ENCODE peak calls at places on chromosomes 3 and 15, in six cellular contexts. S is NCI-H510A; F is naive thymus-derived CD8-positive, alpha-beta T cell; H is NCI-H748 treated with DMSO at 0.1 percent for 48 hours; P is AG08396; G is skeletal muscle cell. D is an unnamed sample.

GRCh38 chr3:64475037-64475436 is 212.8 kb downstream of the ADAMTS9 start:
- DNase-seq in S (no peak), F (no peak), H (no peak), P (no peak), G (no peak), D (no peak)

GRCh38 chr15:69064649-69065048 is 50.2 kb downstream of the NOX5 start:
- DNase-seq in S (no peak), F (no peak), H (no peak), P (no peak), G (no peak), D (no peak)

GRCh38 chr3:55720614-55721013 is 233.5 kb upstream of the WNT5A start:
- DNase-seq in S (no peak), F (no peak), H (no peak), P (peak), G (no peak), D (no peak)

GRCh38 chr3:52248165-52248541 is 2.6 kb downstream of the PPM1M start:
- DNase-seq in S (no peak), F (no peak), H (no peak), P (no peak), G (no peak), D (no peak)

GRCh38 chr3:143121240-143122088 is 1.9 kb downstream of the CHST2 start:
- DNase-seq in S (no peak), F (peak), H (no peak), P (peak), G (peak), D (no peak)

GRCh38 chr3:114527036-114527644 is 233.3 kb downstream of the TIGIT start:
- DNase-seq in S (no peak), F (no peak), H (no peak), P (peak), G (no peak), D (no peak)

GRCh38 chr3:136042608-136043221 is 77.2 kb downstream of the PPP2R3A start:
- DNase-seq in S (no peak), F (no peak), H (peak), P (peak), G (peak), D (no peak)

GRCh38 chr3:189908646-189909045 is 212.1 kb downstream of the P3H2 start:
- DNase-seq in S (no peak), F (no peak), H (no peak), P (peak), G (no peak), D (no peak)

GRCh38 chr3:42653560-42654330 is at the start of gene ZBTB47:
- DNase-seq in S (no peak), F (no peak), H (no peak), P (peak), G (no peak), D (peak)

GRCh38 chr15:57878573-57878972 is 172.1 kb downstream of the POLR2M start:
- DNase-seq in S (no peak), F (no peak), H (no peak), P (no peak), G (peak), D (no peak)

GRCh38 chr3:106345353-106346027 is 476.7 kb upstream of the CBLB start:
- DNase-seq in S (no peak), F (no peak), H (no peak), P (peak), G (peak), D (no peak)

GRCh38 chr3:49171775-49172500 is 540 bp downstream of the KLHDC8B start:
- DNase-seq in S (no peak), F (no peak), H (no peak), P (peak), G (no peak), D (no peak)

GRCh38 chr3:107450254-107450653 is 72.5 kb upstream of the BBX start:
- DNase-seq in S (no peak), F (no peak), H (no peak), P (peak), G (no peak), D (no peak)

GRCh38 chr15:75732809-75733451 is 20.3 kb upstream of the CSPG4 start:
- DNase-seq in S (no peak), F (peak), H (peak), P (peak), G (no peak), D (peak)

GRCh38 chr3:54527953-54528352 is 399.9 kb downstream of the LRTM1 start:
- DNase-seq in S (no peak), F (no peak), H (no peak), P (no peak), G (no peak), D (no peak)

GRCh38 chr15:29681486-29681845 is 140.8 kb downstream of the TJP1 start:
- DNase-seq in S (no peak), F (no peak), H (no peak), P (no peak), G (no peak), D (no peak)

GRCh38 chr15:74319138-74319460 is 48.3 kb downstream of the CYP11A1 start:
- DNase-seq in S (no peak), F (no peak), H (no peak), P (no peak), G (no peak), D (no peak)

GRCh38 chr3:128080323-128080898 is 28.2 kb downstream of the SEC61A1 start:
- DNase-seq in S (no peak), F (no peak), H (no peak), P (peak), G (peak), D (no peak)

GRCh38 chr3:88188436-88188835 is 38.7 kb downstream of the C3orf38 start:
- DNase-seq in S (no peak), F (no peak), H (no peak), P (peak), G (peak), D (no peak)

GRCh38 chr3:180913582-180914404 is 1.3 kb downstream of the FXR1 start:
- DNase-seq in S (no peak), F (no peak), H (no peak), P (no peak), G (no peak), D (no peak)